ENCODE peak calls at places on chromosomes 3 and 15, in six cellular contexts. L is sigmoid colon, E is K562, X is Peyer's patch, P is IMR-90, O is RWPE1. Q is an unnamed sample.

GRCh38 chr15:77384589-77385359 is 35.1 kb downstream of the PEAK1 start:
- DNase-seq in L (no peak), E (no peak), X (no peak), P (no peak), O (no peak), Q (no peak)

GRCh38 chr3:183895296-183895695 is 10.6 kb upstream of the PARL start:
- DNase-seq in L (no peak), E (peak), X (peak), P (peak), O (peak), Q (peak)

GRCh38 chr3:154324919-154325318 is 632 bp upstream of the DHX36 start:
- DNase-seq in L (no peak), E (no peak), X (no peak), P (no peak), O (no peak), Q (no peak)

GRCh38 chr3:122572940-122573412 is 4.5 kb upstream of the PARP15 start:
- DNase-seq in L (no peak), E (peak), X (peak), P (peak), O (peak), Q (no peak)

GRCh38 chr15:68211656-68212320 is 6.7 kb upstream of the CALML4 start:
- DNase-seq in L (peak), E (no peak), X (peak), P (no peak), O (no peak), Q (no peak)

GRCh38 chr15:61028427-61028826 is 200.7 kb downstream of the RORA start:
- DNase-seq in L (no peak), E (no peak), X (no peak), P (no peak), O (no peak), Q (no peak)

GRCh38 chr15:51108933-51109550 is 14.3 kb upstream of the TNFAIP8L3 start:
- DNase-seq in L (no peak), E (no peak), X (no peak), P (peak), O (no peak), Q (peak)

GRCh38 chr3:105365536-105366301 is 990 bp upstream of the ALCAM start:
- DNase-seq in L (peak), E (no peak), X (no peak), P (peak), O (peak), Q (peak)

GRCh38 chr15:60255390-60255789 is 142.4 kb downstream of the ANXA2 start:
- DNase-seq in L (no peak), E (no peak), X (peak), P (no peak), O (peak), Q (no peak)

GRCh38 chr15:60970246-60971170 is 258.6 kb downstream of the RORA start:
- DNase-seq in L (no peak), E (no peak), X (no peak), P (peak), O (no peak), Q (peak)

GRCh38 chr3:196454935-196455334 is 22.7 kb upstream of the UBXN7 start:
- DNase-seq in L (no peak), E (no peak), X (no peak), P (peak), O (no peak), Q (peak)

GRCh38 chr3:54085936-54086335 is 36.4 kb upstream of the CACNA2D3 start:
- DNase-seq in L (no peak), E (no peak), X (no peak), P (no peak), O (no peak), Q (no peak)

GRCh38 chr3:52431459-52432223 is 13.3 kb downstream of the SEMA3G start:
- DNase-seq in L (peak), E (no peak), X (no peak), P (no peak), O (no peak), Q (no peak)

GRCh38 chr15:91887921-91888373 is 34.4 kb downstream of the SLCO3A1 start:
- DNase-seq in L (no peak), E (no peak), X (no peak), P (no peak), O (no peak), Q (no peak)

GRCh38 chr3:179957264-179957845 is 79.4 kb downstream of the PEX5L start:
- DNase-seq in L (no peak), E (no peak), X (no peak), P (no peak), O (no peak), Q (no peak)

DNA sequence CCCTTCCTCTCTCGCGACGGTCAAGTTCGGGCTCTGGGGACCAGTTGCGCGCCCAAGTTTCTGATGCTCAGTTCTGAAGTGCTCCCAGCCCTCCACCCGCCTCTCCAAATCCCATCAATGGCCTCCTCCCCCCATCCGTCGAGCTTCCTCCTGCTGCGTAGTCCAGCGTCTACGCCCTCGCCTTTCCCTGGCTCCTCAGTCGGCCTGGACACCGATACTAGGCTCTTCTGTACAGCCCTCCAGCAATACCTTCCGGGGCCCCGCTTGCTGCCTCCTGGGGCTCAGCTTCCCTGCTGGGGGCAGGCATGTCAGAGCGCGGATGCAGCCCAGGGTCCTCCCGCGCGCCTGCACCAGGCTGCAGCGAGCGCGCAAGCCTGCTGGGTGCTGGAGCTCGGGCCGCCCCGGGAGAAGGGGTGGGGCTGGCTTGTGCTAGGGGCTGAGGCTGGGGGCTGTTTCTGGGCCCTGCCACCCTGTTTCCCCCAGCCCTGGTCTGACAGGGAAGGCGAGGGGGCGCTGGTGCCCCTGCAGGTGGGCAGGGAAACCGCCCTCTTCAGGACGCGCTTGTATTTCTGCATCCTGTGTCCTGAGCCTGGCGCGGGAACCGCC is 353.3 kb upstream of the SUCLG2 start:
- DNase-seq in L (no peak), E (no peak), X (no peak), P (no peak), O (no peak), Q (no peak)
- TF ChIP-seq CTCF in L (no peak), E (no peak), X (no peak), P (no peak), O (no peak), Q (no peak)

GRCh38 chr3:138942271-138942670 is 4.7 kb downstream of the FOXL2 start:
- DNase-seq in L (no peak), E (no peak), X (no peak), P (no peak), O (no peak), Q (no peak)

GRCh38 chr3:138940446-138940845 is 6.5 kb downstream of the FOXL2 start:
- DNase-seq in L (peak), E (no peak), X (no peak), P (no peak), O (no peak), Q (no peak)

GRCh38 chr3:138942861-138943623 is 3.9 kb downstream of the FOXL2 start:
- DNase-seq in L (no peak), E (peak), X (no peak), P (no peak), O (no peak), Q (no peak)

GRCh38 chr3:138939563-138940241 is 7.2 kb downstream of the FOXL2 start:
- DNase-seq in L (peak), E (no peak), X (no peak), P (no peak), O (no peak), Q (no peak)

GRCh38 chr3:138941259-138941885 is 5.6 kb downstream of the FOXL2 start:
- DNase-seq in L (no peak), E (peak), X (no peak), P (peak), O (no peak), Q (peak)
- TF ChIP-seq CTCF in L (no peak), E (peak), X (peak), P (peak), O (peak), Q (peak)

GRCh38 chr3:187430576-187430975 is 62.4 kb downstream of the RTP4 start:
- DNase-seq in L (no peak), E (peak), X (no peak), P (no peak), O (no peak), Q (no peak)
- TF ChIP-seq CTCF in L (no peak), E (peak), X (no peak), P (no peak), O (no peak), Q (peak)

DNA sequence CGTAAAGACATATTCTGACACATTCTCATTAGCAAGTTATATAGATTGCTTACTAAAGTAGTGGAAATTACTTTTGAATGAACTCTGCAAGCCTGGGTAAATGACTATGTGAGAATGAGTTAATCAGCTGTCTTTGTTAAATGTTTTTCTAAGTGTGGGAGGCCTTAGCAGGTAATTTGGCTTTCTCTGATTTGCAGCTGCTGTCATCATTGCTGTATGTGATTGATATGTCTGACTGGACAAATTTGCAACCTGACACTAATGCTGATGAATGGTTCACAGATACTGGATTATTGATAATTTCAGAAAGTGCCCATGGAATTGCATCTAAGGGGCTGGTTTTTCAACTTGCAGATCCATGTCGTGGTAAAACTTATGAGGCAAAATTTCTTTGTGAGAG is 372.2 kb upstream of the SGO1 start:
- DNase-seq in L (no peak), E (no peak), X (no peak), P (no peak), O (no peak), Q (no peak)
- TF ChIP-seq CTCF in L (no peak), E (no peak), X (no peak), P (no peak), O (no peak), Q (no peak)

GRCh38 chr3:116018651-116019050 is 395.3 kb downstream of the GAP43 start:
- DNase-seq in L (no peak), E (no peak), X (no peak), P (peak), O (no peak), Q (peak)

GRCh38 chr3:116020989-116021388 is 397.7 kb downstream of the GAP43 start:
- DNase-seq in L (no peak), E (no peak), X (no peak), P (no peak), O (no peak), Q (no peak)

GRCh38 chr3:116020495-116020894 is 397.2 kb downstream of the GAP43 start:
- DNase-seq in L (no peak), E (no peak), X (no peak), P (no peak), O (no peak), Q (no peak)

DNA sequence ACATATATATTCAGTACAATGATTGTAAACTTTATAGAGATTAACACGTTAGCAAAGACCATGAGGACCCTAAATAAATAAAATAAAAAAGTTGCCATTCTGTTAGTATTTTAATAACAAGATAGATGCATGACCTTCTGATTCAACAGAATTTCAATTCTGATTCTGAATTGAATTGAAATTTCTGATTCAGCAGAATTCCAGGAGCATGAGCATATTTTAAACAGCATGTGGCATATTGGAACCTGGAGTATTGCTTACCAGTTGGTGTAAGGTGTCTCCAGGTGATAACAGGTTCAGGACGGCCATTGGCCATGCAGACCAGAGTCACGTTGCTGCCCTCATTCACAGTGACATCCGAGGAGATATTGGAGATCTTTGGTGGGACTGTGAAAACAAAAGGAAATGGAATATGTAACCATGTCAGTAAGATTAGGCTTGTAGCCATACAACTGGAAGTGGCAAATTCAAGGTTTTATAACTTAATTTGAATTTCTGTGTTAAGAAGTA is 396.0 kb downstream of the GAP43 start:
- DNase-seq in L (no peak), E (no peak), X (no peak), P (no peak), O (no peak), Q (no peak)
- TF ChIP-seq CTCF in L (no peak), E (no peak), X (no peak), P (no peak), O (no peak), Q (no peak)

DNA sequence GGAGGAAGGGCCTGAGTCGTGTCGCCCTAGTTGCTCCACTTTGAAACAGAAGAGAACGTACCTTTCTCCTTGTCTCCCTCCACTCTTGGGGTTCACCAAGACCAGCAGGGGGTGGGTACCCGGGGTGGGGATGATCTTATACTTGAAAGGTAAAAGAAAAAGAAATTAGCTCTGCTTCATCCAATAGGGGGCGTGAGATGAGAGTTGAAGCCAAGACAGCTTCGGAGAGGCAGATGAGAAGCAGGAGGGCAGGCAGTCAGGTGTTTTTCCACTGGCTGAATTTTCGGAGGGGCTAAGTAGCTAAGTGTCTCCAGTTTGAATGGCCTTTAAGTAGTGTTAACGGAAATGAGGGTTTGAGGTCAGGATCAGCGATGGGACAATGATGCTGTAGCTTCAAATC is 100.4 kb downstream of the DGKG start:
- DNase-seq in L (no peak), E (no peak), X (no peak), P (no peak), O (no peak), Q (no peak)
- TF ChIP-seq CTCF in L (no peak), E (peak), X (no peak), P (peak), O (no peak), Q (peak)

GRCh38 chr15:64334530-64334929 is 21.4 kb downstream of the CSNK1G1 start:
- DNase-seq in L (no peak), E (no peak), X (peak), P (no peak), O (no peak), Q (no peak)
- TF ChIP-seq CTCF in L (no peak), E (no peak), X (peak), P (no peak), O (no peak), Q (no peak)

GRCh38 chr3:34017757-34018156 is 219.3 kb downstream of the PDCD6IP start:
- DNase-seq in L (no peak), E (no peak), X (no peak), P (no peak), O (no peak), Q (no peak)

GRCh38 chr3:34013818-34014576 is 215.6 kb downstream of the PDCD6IP start:
- DNase-seq in L (no peak), E (no peak), X (no peak), P (no peak), O (no peak), Q (no peak)

GRCh38 chr3:34012102-34012461 is 213.7 kb downstream of the PDCD6IP start:
- DNase-seq in L (no peak), E (peak), X (peak), P (peak), O (peak), Q (peak)

GRCh38 chr3:34016925-34017592 is 218.6 kb downstream of the PDCD6IP start:
- DNase-seq in L (no peak), E (no peak), X (no peak), P (no peak), O (peak), Q (no peak)

DNA sequence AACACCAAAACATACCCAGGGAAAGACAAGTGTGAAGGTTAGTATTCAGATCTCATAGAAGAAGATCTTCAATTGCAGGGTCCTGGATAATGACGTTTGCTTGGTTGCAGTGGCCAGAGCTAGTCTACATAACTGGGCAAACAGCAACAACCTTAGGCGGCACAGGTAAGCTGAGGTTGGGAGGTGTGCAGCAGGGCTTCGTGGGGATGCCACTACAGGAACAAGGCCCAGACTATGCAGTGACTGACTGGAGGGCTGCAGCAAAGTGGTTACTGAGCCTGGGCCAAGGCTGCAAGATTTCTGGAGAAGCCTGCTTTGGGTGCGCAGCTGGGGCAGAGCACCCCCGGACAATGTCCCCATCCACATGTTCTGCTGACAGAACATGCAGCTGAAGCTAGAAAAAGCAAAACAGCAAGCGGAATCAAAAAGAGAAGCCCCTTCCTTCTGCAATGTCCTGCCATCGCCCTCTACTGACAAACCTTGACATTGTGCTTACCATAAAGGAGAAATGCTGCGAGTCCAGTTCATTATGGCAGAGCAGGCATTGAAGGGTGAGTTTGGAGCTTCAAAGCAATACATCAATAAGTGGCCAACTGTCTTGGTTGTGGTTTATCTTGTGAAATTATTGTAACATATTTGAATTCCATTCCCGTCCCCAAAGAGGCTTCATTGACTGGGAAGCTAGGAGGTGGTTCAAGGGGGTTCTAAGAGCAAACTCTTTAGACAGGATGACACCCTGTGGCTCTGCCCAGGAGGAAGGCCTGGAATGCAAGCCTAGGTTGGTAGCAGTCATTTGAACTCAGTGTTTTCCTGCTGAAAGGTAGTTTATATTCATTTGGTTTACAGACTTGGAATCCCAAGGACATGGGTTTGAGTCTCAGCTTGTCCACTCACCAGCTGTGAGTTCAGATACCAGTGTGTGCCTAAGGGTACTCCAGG is 217.0 kb downstream of the PDCD6IP start:
- DNase-seq in L (no peak), E (peak), X (no peak), P (peak), O (no peak), Q (no peak)
- TF ChIP-seq CTCF in L (no peak), E (peak), X (no peak), P (peak), O (no peak), Q (peak)

GRCh38 chr15:85318048-85318731 is 62.2 kb upstream of the AKAP13 start:
- DNase-seq in L (no peak), E (no peak), X (peak), P (peak), O (peak), Q (peak)
- TF ChIP-seq CTCF in L (no peak), E (no peak), X (no peak), P (peak), O (no peak), Q (peak)